ENCODE peak calls at places on chromosomes 11 and 22, in six cellular contexts. D, Q, N, J, U and O are unnamed samples.

GRCh38 chr11:122261546-122261945 is 145.5 kb upstream of the BLID start:
- DNase-seq in N (no peak), D (no peak), U (no peak), Q (no peak), J (no peak), O (no peak)

GRCh38 chr11:105489431-105489830 is 120.4 kb upstream of the GRIA4 start:
- DNase-seq in J (peak), N (no peak), U (no peak), Q (no peak), D (peak), O (no peak)

GRCh38 chr11:10777393-10777793 is 26.3 kb downstream of the CTR9 start:
- DNase-seq in D (no peak), J (no peak), Q (no peak), U (no peak), N (no peak), O (no peak)

GRCh38 chr11:3905080-3905953 is 49.9 kb downstream of the STIM1 start:
- DNase-seq in U (peak), N (no peak), D (no peak), Q (no peak), J (peak), O (peak)

GRCh38 chr11:30016588-30017363 is at the start of gene KCNA4:
- DNase-seq in N (peak), U (no peak), Q (peak), J (no peak), D (no peak), O (no peak)

GRCh38 chr11:121514401-121514981 is 61.7 kb upstream of the SORL1-AS1 start:
- DNase-seq in Q (no peak), U (no peak), N (no peak), D (no peak), J (no peak), O (no peak)

GRCh38 chr11:74147199-74147929 is 23.4 kb downstream of the C2CD3 start:
- DNase-seq in U (no peak), J (peak), D (no peak), Q (no peak), N (no peak), O (no peak)

GRCh38 chr11:122673706-122674105 is 18.2 kb downstream of the UBASH3B start:
- DNase-seq in Q (no peak), J (no peak), D (no peak), U (no peak), N (no peak), O (no peak)

GRCh38 chr11:69297926-69298777 is 4.2 kb downstream of the MYEOV start:
- DNase-seq in J (peak), N (peak), D (peak), Q (peak), U (no peak), O (peak)

GRCh38 chr22:42862045-42862734 is 5.1 kb upstream of the ARFGAP3 start:
- DNase-seq in D (peak), U (no peak), N (no peak), Q (no peak), J (peak), O (no peak)

GRCh38 chr22:19689408-19689807 is 24.9 kb upstream of the SEPTIN5 start:
- DNase-seq in Q (peak), N (no peak), D (no peak), U (no peak), J (no peak), O (no peak)

GRCh38 chr11:45622861-45623260 is 42.6 kb downstream of the CHST1 start:
- DNase-seq in N (no peak), Q (no peak), U (no peak), D (no peak), J (no peak), O (no peak)

GRCh38 chr11:92707173-92707619 is 262.3 kb upstream of the MTNR1B start:
- DNase-seq in J (no peak), U (no peak), N (no peak), D (no peak), Q (no peak), O (no peak)

GRCh38 chr11:86119062-86119461 is 50.2 kb upstream of the PICALM start:
- DNase-seq in J (no peak), N (no peak), D (no peak), Q (no peak), U (no peak), O (no peak)

GRCh38 chr22:49992921-49993648 is 19.5 kb downstream of the IL17REL start:
- DNase-seq in D (no peak), Q (peak), N (peak), U (peak), J (peak), O (no peak)
- H3K4me3 ChIP-seq in D (no peak), Q (no peak), N (no peak), U (no peak), J (no peak), O (no peak)

DNA sequence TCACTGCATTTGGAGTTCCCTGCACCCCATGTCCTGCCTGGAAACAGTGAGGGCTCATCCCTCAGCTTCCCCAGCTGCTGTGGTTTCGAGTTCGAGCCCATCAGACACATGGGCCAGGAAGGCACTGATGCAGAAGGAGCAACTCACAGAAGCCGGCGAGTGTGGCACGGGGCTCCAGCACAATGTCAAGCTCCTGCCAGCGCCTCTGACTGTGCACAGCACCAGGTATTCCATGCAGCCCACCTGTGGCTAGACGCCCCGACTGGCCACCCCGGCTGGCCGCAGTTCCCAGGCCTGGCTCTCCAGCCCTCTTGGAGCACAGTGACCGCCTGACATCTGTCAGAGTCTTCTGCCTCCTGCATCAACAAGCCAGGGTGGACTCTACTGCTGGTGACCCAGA is 419.4 kb downstream of the SHANK2 start:
- DNase-seq in N (no peak), J (no peak), Q (no peak), U (no peak), D (no peak), O (no peak)
- TF ChIP-seq CTCF in N (no peak), J (no peak), Q (no peak), U (no peak), D (no peak), O (no peak)

GRCh38 chr22:28802595-28803087 is 2.3 kb upstream of the XBP1 start:
- DNase-seq in J (no peak), Q (no peak), N (no peak), D (no peak), U (no peak), O (no peak)
- H3K4me3 ChIP-seq in J (no peak), Q (peak), N (no peak), D (no peak), U (peak), O (no peak)

GRCh38 chr11:35101223-35101622 is 37.7 kb upstream of the CD44 start:
- DNase-seq in D (no peak), U (no peak), J (no peak), N (no peak), Q (no peak), O (no peak)

GRCh38 chr11:35098850-35099249 is 40.1 kb upstream of the CD44 start:
- DNase-seq in Q (no peak), D (no peak), U (no peak), N (no peak), J (no peak), O (no peak)

GRCh38 chr11:35097814-35098213 is 41.2 kb upstream of the CD44 start:
- DNase-seq in D (no peak), U (no peak), J (no peak), Q (no peak), N (no peak), O (no peak)

GRCh38 chr11:35099278-35100018 is 39.5 kb upstream of the CD44 start:
- DNase-seq in J (peak), N (no peak), U (no peak), D (no peak), Q (no peak), O (no peak)

GRCh38 chr11:35096737-35097136 is 42.2 kb upstream of the CD44 start:
- DNase-seq in J (no peak), U (no peak), N (no peak), Q (no peak), D (no peak), O (no peak)
- TF ChIP-seq CTCF in J (no peak), U (no peak), N (no peak), Q (no peak), D (no peak), O (no peak)

GRCh38 chr11:5246772-5247478 is 2.7 kb downstream of the HBG1 start:
- DNase-seq in Q (no peak), N (no peak), J (no peak), D (no peak), U (no peak), O (no peak)

GRCh38 chr11:5250777-5251176 is 1.1 kb upstream of the HBG1 start:
- DNase-seq in J (no peak), Q (no peak), N (no peak), U (no peak), D (no peak), O (no peak)

GRCh38 chr11:5243845-5244180 is 5.8 kb downstream of the HBG1 start:
- DNase-seq in J (no peak), U (no peak), N (no peak), D (no peak), Q (no peak), O (no peak)

GRCh38 chr11:5245155-5245554 is 4.5 kb downstream of the HBG1 start:
- DNase-seq in D (no peak), J (no peak), N (no peak), Q (no peak), U (no peak), O (no peak)

GRCh38 chr11:5247479-5248192 is 2.0 kb downstream of the HBG1 start:
- DNase-seq in J (no peak), Q (no peak), U (no peak), N (no peak), D (no peak), O (no peak)
- H3K4me3 ChIP-seq in J (no peak), Q (no peak), U (no peak), N (no peak), D (no peak), O (no peak)

GRCh38 chr11:125423247-125423849 is 72.7 kb downstream of the FEZ1 start:
- DNase-seq in U (no peak), J (no peak), D (no peak), Q (no peak), N (no peak), O (no peak)
- TF ChIP-seq CTCF in U (no peak), J (peak), D (peak), Q (peak), N (no peak), O (peak)

GRCh38 chr11:118889796-118890195 is 6.1 kb downstream of the CXCR5 start:
- DNase-seq in J (peak), Q (no peak), U (no peak), N (peak), D (no peak), O (no peak)
- H3K4me3 ChIP-seq in J (no peak), Q (no peak), U (no peak), N (no peak), D (no peak), O (no peak)

GRCh38 chr11:66867425-66868040 is 10.7 kb downstream of the LRFN4 start:
- DNase-seq in N (no peak), Q (no peak), D (no peak), J (no peak), U (no peak), O (no peak)

GRCh38 chr11:66869471-66869870 is 12.6 kb downstream of the LRFN4 start:
- DNase-seq in Q (no peak), N (no peak), U (no peak), D (no peak), J (no peak), O (no peak)

GRCh38 chr11:66870131-66870530 is 13.3 kb downstream of the LRFN4 start:
- DNase-seq in N (no peak), Q (no peak), D (no peak), J (no peak), U (no peak), O (no peak)

GRCh38 chr11:66868082-66868725 is 11.3 kb downstream of the LRFN4 start:
- DNase-seq in U (no peak), D (no peak), J (no peak), Q (no peak), N (no peak), O (no peak)

DNA sequence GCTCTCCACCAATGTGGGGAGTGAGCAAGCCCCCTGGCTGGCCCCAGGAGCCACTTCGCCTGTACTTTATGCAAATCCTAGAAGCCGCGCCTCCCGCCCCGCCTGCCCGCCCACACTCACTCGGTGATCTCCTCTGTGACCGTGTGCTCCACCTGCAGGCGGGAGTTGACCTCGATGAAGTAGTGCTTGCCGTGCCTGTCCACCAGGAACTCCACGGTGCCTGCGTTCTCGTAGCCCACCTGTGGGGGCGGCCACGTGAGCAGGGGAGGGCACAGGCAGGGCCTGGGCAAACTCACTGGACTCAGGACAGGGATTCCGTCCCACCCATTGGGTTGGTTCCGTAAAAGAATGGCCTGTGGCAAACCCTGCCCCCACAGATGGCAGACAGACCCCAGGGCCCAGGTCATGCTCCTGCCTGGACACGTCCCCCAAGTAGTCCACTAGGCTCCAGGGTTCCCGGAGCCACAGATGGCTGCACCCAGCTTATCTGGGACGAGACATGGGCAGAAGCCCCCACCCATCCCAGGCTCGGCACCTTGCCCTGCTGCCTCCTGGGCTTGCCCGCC is 11.9 kb downstream of the LRFN4 start:
- DNase-seq in U (peak), Q (peak), N (no peak), D (no peak), J (no peak), O (no peak)
- TF ChIP-seq CTCF in U (peak), Q (peak), N (no peak), D (no peak), J (no peak), O (no peak)

GRCh38 chr22:40182231-40182835 is 4.6 kb downstream of the TNRC6B start:
- DNase-seq in Q (no peak), J (no peak), D (no peak), U (no peak), N (no peak), O (no peak)

GRCh38 chr22:40180403-40180802 is 2.7 kb downstream of the TNRC6B start:
- DNase-seq in J (no peak), D (no peak), U (no peak), Q (no peak), N (no peak), O (no peak)

GRCh38 chr22:40179535-40179934 is 1.8 kb downstream of the TNRC6B start:
- DNase-seq in U (no peak), Q (no peak), J (no peak), D (no peak), N (no peak), O (no peak)

GRCh38 chr22:40183029-40183581 is 5.4 kb downstream of the TNRC6B start:
- DNase-seq in J (peak), U (no peak), Q (no peak), D (peak), N (no peak), O (peak)

GRCh38 chr22:40181323-40181722 is 3.6 kb downstream of the TNRC6B start:
- DNase-seq in U (no peak), Q (no peak), D (no peak), N (no peak), J (no peak), O (no peak)
- H3K4me3 ChIP-seq in U (no peak), Q (no peak), D (no peak), N (no peak), J (no peak), O (no peak)